ENCODE peak calls at places on chromosome 9, in nine cellular contexts. R, F, H, Y, A, V, O, Z and E are unnamed samples.

GRCh38 chr9:126499005-126499910 is 114.5 kb upstream of the LMX1B start:
- DNase-seq in H (peak; percentile 71), Y (peak; percentile 48), V (no peak), O (peak; percentile 71), R (peak; percentile 52), Z (peak; percentile 37), A (peak; percentile 52), F (no peak), E (peak; percentile 69)

GRCh38 chr9:121698627-121699270 is 47.3 kb downstream of the DAB2IP start:
- DNase-seq in F (no peak), V (no peak), A (no peak), Z (peak; percentile 28), R (peak; percentile 37), Y (peak; percentile 16), O (no peak), H (peak; percentile 79), E (peak; percentile 73)

GRCh38 chr9:131555841-131556673 is 10.7 kb downstream of the PRRT1B start:
- DNase-seq in V (no peak), Z (no peak), A (no peak), Y (no peak), H (no peak), O (no peak), R (no peak), F (no peak), E (no peak)

GRCh38 chr9:87217056-87217455 is 269.8 kb upstream of the GAS1 start:
- DNase-seq in H (no peak), Z (no peak), A (no peak), R (no peak), O (no peak), V (no peak), Y (no peak), F (no peak), E (no peak)

GRCh38 chr9:21656776-21657637 is 145.4 kb upstream of the MTAP start:
- DNase-seq in Y (no peak), V (no peak), A (no peak), F (no peak), H (no peak), O (no peak), R (no peak), Z (peak; percentile 93), E (no peak)

GRCh38 chr9:35726876-35727438 is 5.0 kb downstream of the TLN1 start:
- DNase-seq in F (no peak), A (no peak), R (no peak), Z (peak; percentile 60), H (no peak), O (no peak), V (no peak), Y (peak; percentile 72), E (no peak)

GRCh38 chr9:18658764-18659705 is 185.1 kb downstream of the ADAMTSL1 start:
- DNase-seq in Z (peak; percentile 80), F (no peak), V (peak; percentile 31), Y (no peak), O (no peak), R (no peak), A (no peak), H (no peak), E (no peak)

GRCh38 chr9:115115117-115115880 is 2.7 kb downstream of the TNC start:
- DNase-seq in R (no peak), F (no peak), O (no peak), A (no peak), Y (no peak), H (no peak), V (no peak), Z (no peak), E (no peak)

GRCh38 chr9:109771084-109771483 is 8.9 kb upstream of the PALM2AKAP2 start:
- DNase-seq in Z (peak; percentile 65), O (no peak), F (no peak), Y (no peak), H (no peak), A (no peak), R (no peak), V (peak; percentile 73), E (no peak)

GRCh38 chr9:134422301-134422700 is 96.0 kb downstream of the RXRA start:
- DNase-seq in Z (peak; percentile 21), R (no peak), O (no peak), F (no peak), V (no peak), Y (no peak), A (no peak), H (peak; percentile 91), E (no peak)

GRCh38 chr9:36623280-36623679 is 50.6 kb downstream of the MELK start:
- DNase-seq in F (no peak), R (no peak), V (no peak), Z (peak; percentile 35), A (no peak), Y (no peak), H (no peak), O (no peak), E (no peak)

GRCh38 chr9:108041551-108041950 is 552.0 kb upstream of the KLF4 start:
- DNase-seq in Z (peak; percentile 56), Y (no peak), V (no peak), O (no peak), F (no peak), R (no peak), H (no peak), A (no peak), E (no peak)

GRCh38 chr9:107005201-107005600 is 142.2 kb downstream of the ZNF462 start:
- DNase-seq in V (no peak), O (no peak), Y (no peak), Z (no peak), A (no peak), F (no peak), R (no peak), H (no peak), E (no peak)

GRCh38 chr9:83537331-83538171 is 650 bp downstream of the FRMD3 start:
- DNase-seq in A (no peak), F (no peak), Z (peak; percentile 4), O (peak; percentile 67), V (no peak), H (peak; percentile 64), R (no peak), Y (no peak), E (peak; percentile 39)

GRCh38 chr9:97386733-97387503 is 25.0 kb upstream of the TDRD7 start:
- DNase-seq in Y (peak; percentile 58), A (peak; percentile 61), H (peak; percentile 84), R (peak; percentile 79), O (peak; percentile 77), F (peak; percentile 26), V (no peak), Z (peak; percentile 74), E (peak; percentile 80)

GRCh38 chr9:71768388-71769174 is at the start of gene CEMIP2:
- DNase-seq in H (peak; percentile 97), A (peak; percentile 83), F (peak; percentile 85), O (peak; percentile 96), V (peak; percentile 36), Z (peak; percentile 92), Y (peak; percentile 88), R (peak; percentile 94), E (peak; percentile 91)
- TF ChIP-seq CTCF in H (peak; percentile 64), A (peak; percentile 58), F (no peak), O (peak; percentile 58), V (peak; percentile 5), Z (no peak), Y (no peak), R (no peak), E (peak; percentile 30)

GRCh38 chr9:111975709-111976108 is 79.1 kb downstream of the UGCG start:
- DNase-seq in Z (no peak), A (no peak), H (no peak), V (no peak), F (no peak), O (peak; percentile 66), Y (peak; percentile 51), R (peak; percentile 85), E (no peak)
- TF ChIP-seq CTCF in Z (no peak), A (no peak), H (no peak), V (no peak), F (no peak), O (no peak), Y (peak; percentile 68), R (peak; percentile 58), E (no peak)

GRCh38 chr9:123941535-123942070 is 11.7 kb upstream of the DENND1A start:
- DNase-seq in Z (no peak), H (no peak), V (no peak), O (no peak), A (no peak), F (no peak), R (no peak), Y (no peak), E (no peak)
- TF ChIP-seq CTCF in Z (no peak), H (no peak), V (no peak), O (no peak), A (no peak), F (no peak), R (no peak), Y (no peak), E (no peak)

DNA sequence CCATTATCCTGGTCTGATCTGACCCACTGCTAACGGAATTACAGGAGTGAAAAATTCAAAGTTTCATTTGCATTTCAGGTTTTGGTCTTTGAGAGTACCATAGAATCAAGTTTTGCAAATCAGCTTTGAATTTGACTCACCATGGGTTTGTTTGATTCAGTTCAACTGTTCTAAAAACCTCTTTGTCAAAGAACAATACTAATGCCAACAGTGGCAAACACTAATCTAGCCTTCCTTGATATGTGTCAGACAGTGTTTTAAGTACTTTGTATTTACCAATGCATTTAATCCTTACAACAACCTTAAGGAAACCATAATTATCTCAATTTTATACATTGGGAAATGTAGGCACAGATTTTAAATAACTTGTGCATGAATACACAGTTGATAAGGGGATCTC is 10.1 kb upstream of the FSD1L start:
- DNase-seq in R (no peak), O (no peak), Y (no peak), A (no peak), F (no peak), V (no peak), H (no peak), Z (no peak), E (no peak)
- TF ChIP-seq CTCF in R (no peak), O (no peak), Y (no peak), A (no peak), F (no peak), V (no peak), H (no peak), Z (no peak), E (no peak)

DNA sequence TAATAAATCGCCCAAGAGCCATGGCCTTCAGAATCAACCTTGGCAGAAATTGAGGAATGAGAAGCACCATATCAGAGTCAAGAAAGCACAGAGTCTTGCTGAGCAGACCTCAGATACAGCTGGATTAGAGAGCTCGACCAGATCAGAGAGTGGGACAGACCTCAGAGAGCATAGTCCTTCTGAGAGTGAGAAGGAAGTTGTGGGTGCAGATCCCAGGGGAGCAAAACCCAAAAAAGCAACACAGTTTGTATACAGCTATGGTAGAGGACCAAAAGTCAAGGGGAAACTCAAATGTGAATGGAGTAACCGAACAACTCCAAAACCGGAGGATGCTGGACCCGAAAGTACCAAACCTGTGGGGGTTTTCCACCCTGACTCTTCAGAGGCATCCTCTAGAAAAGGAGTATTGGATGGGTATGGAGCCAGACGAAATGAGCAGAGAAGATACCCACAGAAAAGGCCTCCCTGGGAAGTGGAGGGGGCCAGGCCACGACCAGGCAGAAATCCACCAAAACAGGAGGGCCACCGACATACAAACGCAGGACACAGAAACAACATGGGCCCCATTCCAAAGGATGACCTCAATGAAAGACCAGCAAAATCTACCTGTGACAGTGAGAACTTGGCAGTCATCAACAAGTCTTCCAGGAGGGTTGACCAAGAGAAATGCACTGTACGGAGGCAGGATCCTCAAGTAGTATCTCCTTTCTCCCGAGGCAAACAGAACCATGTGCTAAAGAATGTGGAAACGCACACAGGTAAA is 4.5 kb downstream of the NFX1 start:
- DNase-seq in Z (no peak), V (no peak), F (no peak), R (no peak), H (no peak), Y (peak; percentile 52), O (no peak), A (no peak), E (no peak)
- TF ChIP-seq CTCF in Z (no peak), V (no peak), F (no peak), R (no peak), H (no peak), Y (no peak), O (no peak), A (no peak), E (no peak)